ENCODE peak calls at places on chromosome 3, in six cellular contexts. H is B cell, J is left ventricle myocardium inferior, P is psoas muscle, Z is AG10803, D is endothelial cell. T is an unnamed sample.

GRCh38 chr3:56251343-56251945 is 216.8 kb downstream of the ERC2 start:
- DNase-seq in D (peak), J (no peak), H (peak), P (no peak), Z (peak), T (peak)

GRCh38 chr3:48273594-48274211 is 32.8 kb downstream of the ZNF589 start:
- DNase-seq in Z (peak), D (peak), P (no peak), H (peak), J (no peak), T (peak)

GRCh38 chr3:100252006-100252405 is 8.8 kb upstream of the TBC1D23 start:
- DNase-seq in D (no peak), Z (no peak), H (no peak), J (no peak), P (no peak), T (no peak)

GRCh38 chr3:20380310-20380709 is 194.3 kb upstream of the SGO1 start:
- DNase-seq in J (no peak), D (no peak), Z (no peak), H (no peak), P (no peak), T (no peak)

GRCh38 chr3:41627477-41628087 is 334.3 kb downstream of the ULK4 start:
- DNase-seq in H (no peak), J (no peak), P (no peak), D (no peak), Z (no peak), T (no peak)

GRCh38 chr3:52817221-52817620 is 13.3 kb downstream of the ITIH4 start:
- DNase-seq in D (no peak), H (no peak), J (no peak), P (no peak), Z (no peak), T (no peak)

GRCh38 chr3:120198305-120198878 is 86.6 kb downstream of the GPR156 start:
- DNase-seq in P (no peak), Z (peak), J (no peak), D (no peak), H (no peak), T (peak)

GRCh38 chr3:123447749-123448502 is 964 bp downstream of the ADCY5 start:
- DNase-seq in H (peak), J (no peak), P (no peak), D (peak), Z (no peak), T (no peak)

GRCh38 chr3:157471051-157471450 is 32.2 kb downstream of the VEPH1 start:
- DNase-seq in J (no peak), H (no peak), D (no peak), Z (no peak), P (no peak), T (no peak)

GRCh38 chr3:171950373-171950772 is 89.0 kb upstream of the FNDC3B start:
- DNase-seq in J (no peak), P (no peak), D (no peak), Z (peak), H (no peak), T (peak)

GRCh38 chr3:167895178-167895577 is 159.7 kb downstream of the SERPINI1 start:
- DNase-seq in H (no peak), D (no peak), Z (no peak), J (no peak), P (no peak), T (no peak)

GRCh38 chr3:62467936-62468722 is 94.8 kb upstream of the FEZF2 start:
- DNase-seq in J (no peak), P (no peak), H (no peak), D (no peak), Z (no peak), T (no peak)

GRCh38 chr3:71723452-71724170 is 1.6 kb downstream of the EIF4E3 start:
- DNase-seq in P (no peak), Z (no peak), J (no peak), D (no peak), H (peak), T (no peak)

GRCh38 chr3:48634661-48635221 is 520 bp downstream of the SLC26A6 start:
- DNase-seq in J (peak), H (peak), Z (peak), P (peak), D (peak), T (peak)

GRCh38 chr3:179451335-179452165 is at the start of gene GNB4:
- DNase-seq in D (peak), Z (peak), H (peak), P (peak), J (peak), T (peak)

GRCh38 chr3:16319307-16319706 is 54.3 kb downstream of the OXNAD1 start:
- DNase-seq in Z (no peak), P (no peak), H (peak), D (peak), J (no peak), T (no peak)

GRCh38 chr3:168812234-168812633 is 716.5 kb upstream of the GOLIM4 start:
- DNase-seq in D (no peak), H (no peak), J (no peak), P (no peak), Z (no peak), T (no peak)

DNA sequence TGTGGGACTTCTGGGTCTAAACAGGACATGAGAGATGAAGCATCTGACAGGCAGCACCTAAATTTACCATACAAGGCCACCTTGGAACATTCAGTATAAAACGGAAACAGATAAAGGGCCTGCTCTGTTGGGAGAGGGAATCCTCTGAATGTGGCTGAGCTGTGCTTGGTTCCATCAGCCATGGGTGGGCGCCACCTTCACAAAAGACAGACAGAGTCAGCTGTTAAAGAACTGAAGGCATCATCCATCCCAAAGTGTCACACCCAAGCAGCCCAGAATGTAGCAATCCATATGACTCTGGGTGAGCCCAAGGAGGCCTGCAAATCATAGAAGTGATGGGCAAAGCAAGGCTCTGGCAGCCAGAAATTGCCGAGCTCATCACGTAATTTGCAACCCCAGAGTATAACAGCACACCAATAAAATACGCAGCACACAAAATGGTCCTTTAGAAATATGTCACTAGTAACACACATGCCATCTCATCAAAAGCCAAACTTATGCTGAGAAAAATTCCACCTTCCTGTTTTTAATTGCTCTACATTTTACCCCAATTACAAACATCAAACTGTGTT is 24.8 kb upstream of the RBP1 start:
- DNase-seq in Z (no peak), J (no peak), P (no peak), D (peak), H (no peak), T (no peak)
- TF ChIP-seq CTCF in Z (no peak), J (peak), P (no peak), D (peak), H (no peak), T (no peak)

DNA sequence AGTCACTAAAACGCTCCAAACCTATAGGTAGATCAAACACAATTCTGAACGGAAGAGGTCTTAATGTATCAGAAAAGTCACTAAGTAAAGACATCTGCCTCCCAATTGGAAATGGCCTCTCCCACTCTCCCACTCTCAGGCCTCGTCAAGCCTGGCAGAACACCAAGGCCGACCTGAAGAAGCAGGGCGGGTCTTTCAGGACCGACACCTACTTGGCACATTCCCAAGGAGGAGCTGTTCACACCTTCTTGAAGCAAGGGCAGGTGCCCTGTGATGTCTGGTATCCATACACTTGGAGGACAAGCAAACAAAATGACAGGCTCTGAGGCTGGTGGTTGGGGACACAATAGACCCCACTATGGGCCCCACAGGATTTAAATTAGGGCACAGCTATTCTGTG is 30.0 kb downstream of the XXYLT1 start:
- DNase-seq in D (no peak), Z (no peak), H (no peak), J (no peak), P (no peak), T (no peak)
- TF ChIP-seq CTCF in D (no peak), Z (no peak), H (no peak), J (no peak), P (no peak), T (no peak)

GRCh38 chr3:111858641-111859040 is 424 bp upstream of the PHLDB2 start:
- DNase-seq in H (no peak), J (no peak), P (no peak), Z (no peak), D (no peak), T (no peak)

GRCh38 chr3:111857474-111857873 is 1.6 kb upstream of the PHLDB2 start:
- DNase-seq in H (no peak), Z (no peak), D (no peak), J (no peak), P (no peak), T (no peak)

GRCh38 chr3:111859974-111860859 is 1.2 kb downstream of the PHLDB2 start:
- DNase-seq in Z (peak), D (peak), J (peak), H (peak), P (peak), T (peak)

GRCh38 chr3:111861396-111861795 is 2.3 kb downstream of the PHLDB2 start:
- DNase-seq in Z (no peak), D (no peak), P (no peak), J (no peak), H (no peak), T (no peak)

DNA sequence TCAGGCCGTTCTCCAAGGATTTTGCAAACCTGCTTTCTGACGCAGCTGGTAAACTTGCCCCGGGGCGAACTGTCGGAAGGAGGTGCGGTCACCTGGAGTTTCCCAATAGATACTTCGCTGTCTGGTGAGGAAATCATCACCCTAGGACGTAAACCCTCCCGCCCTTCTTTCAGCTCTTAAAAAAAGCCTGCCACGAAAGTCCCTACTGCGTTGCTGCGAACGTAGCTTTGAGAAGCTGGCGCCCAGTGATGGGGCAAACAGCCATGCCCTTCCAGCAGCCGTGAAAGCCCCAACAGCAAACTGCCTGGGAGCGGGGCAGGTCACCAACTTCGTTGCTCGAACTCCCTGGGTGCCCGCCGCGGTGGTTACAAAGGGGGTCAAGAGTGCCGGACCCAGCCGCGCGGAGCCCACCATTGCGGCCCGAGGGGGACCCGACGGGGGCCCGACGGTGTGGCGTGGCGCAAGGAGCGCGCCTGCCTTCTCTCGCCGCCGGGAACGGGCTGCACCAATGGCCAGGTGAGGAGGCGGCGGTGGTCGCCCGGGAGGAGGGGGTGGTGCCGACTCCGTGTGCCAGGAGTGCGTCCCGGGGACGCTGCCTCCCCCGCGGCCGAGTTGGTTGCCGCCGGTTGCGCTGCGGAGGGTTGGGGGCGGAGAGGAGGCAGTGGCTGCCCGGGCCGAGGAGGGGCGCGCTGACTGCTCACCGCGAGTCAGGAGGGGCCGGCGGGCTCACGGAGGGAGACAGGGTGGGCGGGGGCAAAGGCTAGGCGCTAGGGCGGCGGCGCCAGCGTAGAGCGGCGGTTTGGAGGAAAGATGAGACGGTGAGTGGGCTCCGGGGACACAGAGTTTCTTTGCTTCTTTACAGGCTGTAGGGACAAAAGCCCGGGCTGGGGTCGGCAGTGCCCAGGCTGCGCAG is at the start of gene PHLDB2:
- DNase-seq in H (peak), D (peak), Z (peak), J (peak), P (peak), T (peak)
- TF ChIP-seq CTCF in H (no peak), D (no peak), Z (peak), J (no peak), P (no peak), T (no peak)

GRCh38 chr3:149975919-149976318 is 5.2 kb upstream of the PFN2 start:
- DNase-seq in P (no peak), J (no peak), Z (no peak), H (no peak), D (no peak), T (no peak)
- TF ChIP-seq CTCF in P (no peak), J (no peak), Z (no peak), H (no peak), D (no peak), T (peak)

GRCh38 chr3:43884581-43884980 is 193.8 kb downstream of the ABHD5 start:
- DNase-seq in J (no peak), P (no peak), Z (no peak), D (no peak), H (no peak), T (no peak)

GRCh38 chr3:43882976-43883680 is 192.4 kb downstream of the ABHD5 start:
- DNase-seq in J (no peak), D (no peak), H (no peak), Z (no peak), P (no peak), T (no peak)

GRCh38 chr3:43883729-43884396 is 193.1 kb downstream of the ABHD5 start:
- DNase-seq in Z (no peak), P (no peak), D (no peak), J (no peak), H (no peak), T (no peak)

GRCh38 chr3:43892061-43892460 is 201.3 kb downstream of the ABHD5 start:
- DNase-seq in D (no peak), P (no peak), H (no peak), J (no peak), Z (no peak), T (no peak)

GRCh38 chr3:43885908-43886618 is 195.3 kb downstream of the ABHD5 start:
- DNase-seq in H (no peak), D (no peak), Z (no peak), P (no peak), J (no peak), T (no peak)
- TF ChIP-seq CTCF in H (no peak), D (no peak), Z (no peak), P (no peak), J (no peak), T (no peak)

DNA sequence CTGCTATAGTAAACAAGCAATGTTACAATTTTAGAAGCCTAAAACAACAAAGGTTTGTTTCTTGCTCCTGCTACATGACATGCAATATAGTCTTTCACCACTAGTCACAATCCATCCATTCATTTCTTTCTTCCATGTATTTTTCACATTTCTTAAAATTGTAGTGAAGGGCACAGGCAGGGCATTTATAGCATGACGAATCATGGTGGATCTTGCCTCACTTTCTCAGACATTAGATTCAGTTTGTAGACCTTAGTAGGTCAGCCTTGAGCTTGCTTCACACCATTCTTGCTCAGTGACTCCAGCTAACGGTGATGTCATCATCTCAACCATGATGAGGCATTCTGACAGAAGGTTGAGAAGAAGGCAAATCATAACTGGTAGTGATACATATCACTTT is 546.8 kb downstream of the TBL1XR1 start:
- DNase-seq in Z (peak), J (no peak), H (no peak), P (no peak), D (no peak), T (peak)
- TF ChIP-seq CTCF in Z (peak), J (no peak), H (no peak), P (no peak), D (peak), T (peak)